ENCODE peak calls at places on chromosomes 4 and X, in six cellular contexts. One of them, this sample, is unnamed.

GRCh38 chr4:11592276-11592675 is 163.6 kb upstream of the HS3ST1 start:
- DNase-seq in SK-N-SH: no peak
- DNase-seq in H1: no peak
- DNase-seq in HepG2: no peak
- DNase-seq in GM12878: no peak
- DNase-seq in K562: no peak
- DNase-seq in this sample: no peak

GRCh38 chrX:121161501-121161933 is 114.1 kb downstream of the GLUD2 start:
- DNase-seq in H1: no peak
- DNase-seq in K562: peak
- DNase-seq in GM12878: peak
- DNase-seq in HepG2: no peak
- DNase-seq in SK-N-SH: no peak
- DNase-seq in this sample: no peak

GRCh38 chr4:120843840-120844527 is 78.5 kb downstream of the PRDM5 start:
- DNase-seq in K562: no peak
- DNase-seq in HepG2: no peak
- DNase-seq in SK-N-SH: peak
- DNase-seq in GM12878: no peak
- DNase-seq in H1: peak
- DNase-seq in this sample: no peak

GRCh38 chr4:132123870-132124623 is 1025.0 kb upstream of the PCDH10 start:
- DNase-seq in HepG2: no peak
- DNase-seq in SK-N-SH: no peak
- DNase-seq in GM12878: peak
- DNase-seq in K562: peak
- DNase-seq in H1: peak
- DNase-seq in this sample: peak

GRCh38 chr4:88630756-88631155 is 38.5 kb downstream of the HERC3 start:
- DNase-seq in HepG2: no peak
- DNase-seq in H1: no peak
- DNase-seq in K562: no peak
- DNase-seq in GM12878: no peak
- DNase-seq in SK-N-SH: no peak
- DNase-seq in this sample: no peak

GRCh38 chrX:136047001-136047642 is 61.9 kb downstream of the SLC9A6 start:
- DNase-seq in H1: no peak
- DNase-seq in HepG2: no peak
- DNase-seq in K562: no peak
- DNase-seq in SK-N-SH: no peak
- DNase-seq in GM12878: no peak
- DNase-seq in this sample: no peak

GRCh38 chr4:1614854-1615595 is 69.1 kb downstream of the FAM53A start:
- DNase-seq in SK-N-SH: no peak
- DNase-seq in K562: no peak
- DNase-seq in HepG2: no peak
- DNase-seq in H1: no peak
- DNase-seq in GM12878: no peak
- DNase-seq in this sample: no peak

GRCh38 chr4:47675810-47676209 is 162.1 kb downstream of the CORIN start:
- DNase-seq in K562: no peak
- DNase-seq in SK-N-SH: no peak
- DNase-seq in H1: no peak
- DNase-seq in GM12878: no peak
- DNase-seq in HepG2: no peak
- DNase-seq in this sample: no peak

GRCh38 chr4:81314897-81315470 is 100.0 kb upstream of the PRKG2 start:
- DNase-seq in K562: no peak
- DNase-seq in SK-N-SH: no peak
- DNase-seq in HepG2: no peak
- DNase-seq in GM12878: no peak
- DNase-seq in H1: no peak
- DNase-seq in this sample: no peak

GRCh38 chr4:125849869-125850268 is 535.1 kb downstream of the FAT4 start:
- DNase-seq in H1: no peak
- DNase-seq in HepG2: no peak
- DNase-seq in SK-N-SH: no peak
- DNase-seq in K562: peak
- DNase-seq in GM12878: no peak
- DNase-seq in this sample: no peak

GRCh38 chr4:15771419-15772058 is 6.6 kb upstream of the CD38 start:
- DNase-seq in HepG2: no peak
- DNase-seq in SK-N-SH: no peak
- DNase-seq in GM12878: peak
- DNase-seq in K562: no peak
- DNase-seq in H1: no peak
- DNase-seq in this sample: no peak

GRCh38 chrX:114798902-114799301 is 215.0 kb downstream of the HTR2C start:
- DNase-seq in H1: no peak
- DNase-seq in K562: no peak
- DNase-seq in SK-N-SH: no peak
- DNase-seq in GM12878: no peak
- DNase-seq in HepG2: no peak
- DNase-seq in this sample: no peak

GRCh38 chrX:70439016-70439415 is 5.6 kb upstream of the DLG3 start:
- DNase-seq in K562: no peak
- DNase-seq in SK-N-SH: no peak
- DNase-seq in HepG2: no peak
- DNase-seq in H1: no peak
- DNase-seq in GM12878: no peak
- DNase-seq in this sample: no peak

GRCh38 chrX:55487143-55487542 is 2.5 kb downstream of the USP51 start:
- DNase-seq in GM12878: no peak
- DNase-seq in H1: no peak
- DNase-seq in SK-N-SH: no peak
- DNase-seq in HepG2: no peak
- DNase-seq in K562: no peak
- DNase-seq in this sample: no peak

GRCh38 chr4:112519689-112520597 is 4.0 kb upstream of the NEUROG2 start:
- DNase-seq in GM12878: no peak
- DNase-seq in H1: peak
- DNase-seq in HepG2: no peak
- DNase-seq in K562: peak
- DNase-seq in SK-N-SH: peak
- DNase-seq in this sample: no peak

GRCh38 chr4:4387531-4388311 is 819 bp downstream of the NSG1 start:
- DNase-seq in HepG2: no peak
- DNase-seq in GM12878: no peak
- DNase-seq in K562: no peak
- DNase-seq in H1: peak
- DNase-seq in SK-N-SH: peak
- DNase-seq in this sample: no peak

GRCh38 chrX:17655232-17656034 is 81.9 kb upstream of the SCML1 start:
- DNase-seq in K562: no peak
- DNase-seq in GM12878: no peak
- DNase-seq in HepG2: no peak
- DNase-seq in SK-N-SH: peak
- DNase-seq in H1: peak
- DNase-seq in this sample: no peak

GRCh38 chr4:52912608-52913007 is 50.5 kb downstream of the RASL11B start:
- DNase-seq in SK-N-SH: no peak
- DNase-seq in K562: no peak
- DNase-seq in H1: no peak
- DNase-seq in GM12878: no peak
- DNase-seq in HepG2: no peak
- DNase-seq in this sample: no peak

GRCh38 chr4:121875663-121876062 is 5.4 kb upstream of the BBS7 start:
- DNase-seq in HepG2: no peak
- DNase-seq in SK-N-SH: no peak
- DNase-seq in K562: no peak
- DNase-seq in H1: no peak
- DNase-seq in GM12878: no peak
- DNase-seq in this sample: no peak

GRCh38 chr4:185470503-185471195 is 884 bp downstream of the CCDC110 start:
- DNase-seq in H1: peak
- DNase-seq in SK-N-SH: peak
- DNase-seq in GM12878: no peak
- DNase-seq in HepG2: peak
- DNase-seq in K562: peak
- DNase-seq in this sample: peak

GRCh38 chr4:38902695-38903094 is 35.1 kb downstream of the FAM114A1 start:
- DNase-seq in H1: no peak
- DNase-seq in GM12878: no peak
- DNase-seq in HepG2: peak
- DNase-seq in K562: peak
- DNase-seq in SK-N-SH: peak
- DNase-seq in this sample: peak

GRCh38 chr4:76011700-76012387 is 4.5 kb upstream of the CXCL9 start:
- DNase-seq in K562: no peak
- DNase-seq in HepG2: no peak
- DNase-seq in GM12878: peak
- DNase-seq in SK-N-SH: peak
- DNase-seq in H1: peak
- DNase-seq in this sample: no peak

GRCh38 chr4:123546123-123546654 is 149.6 kb downstream of the SPRY1 start:
- DNase-seq in K562: no peak
- DNase-seq in GM12878: no peak
- DNase-seq in HepG2: peak
- DNase-seq in SK-N-SH: peak
- DNase-seq in H1: no peak
- DNase-seq in this sample: no peak

GRCh38 chr4:1043658-1044468 is 32.4 kb downstream of the FGFRL1 start:
- DNase-seq in H1: peak
- DNase-seq in SK-N-SH: no peak
- DNase-seq in HepG2: peak
- DNase-seq in GM12878: no peak
- DNase-seq in K562: peak
- DNase-seq in this sample: peak

GRCh38 chr4:117154251-117154650 is 68.9 kb upstream of the TRAM1L1 start:
- DNase-seq in K562: no peak
- DNase-seq in GM12878: no peak
- DNase-seq in H1: no peak
- DNase-seq in SK-N-SH: no peak
- DNase-seq in HepG2: no peak
- DNase-seq in this sample: no peak

GRCh38 chr4:42282081-42282901 is 115.0 kb upstream of the SHISA3 start:
- DNase-seq in HepG2: peak
- DNase-seq in GM12878: peak
- DNase-seq in H1: peak
- DNase-seq in K562: peak
- DNase-seq in SK-N-SH: peak
- DNase-seq in this sample: peak

GRCh38 chr4:105989411-105990242 is 94.4 kb downstream of the NPNT start:
- DNase-seq in H1: no peak
- DNase-seq in GM12878: no peak
- DNase-seq in HepG2: no peak
- DNase-seq in SK-N-SH: no peak
- DNase-seq in K562: no peak
- DNase-seq in this sample: no peak

GRCh38 chrX:8743126-8743732 is 11.3 kb upstream of the ANOS1 start:
- DNase-seq in H1: peak
- DNase-seq in K562: peak
- DNase-seq in HepG2: peak
- DNase-seq in SK-N-SH: peak
- DNase-seq in GM12878: no peak
- DNase-seq in this sample: peak

GRCh38 chr4:1464581-1465171 is 58.4 kb upstream of the NKX1-1 start:
- DNase-seq in K562: no peak
- DNase-seq in SK-N-SH: peak
- DNase-seq in GM12878: no peak
- DNase-seq in H1: no peak
- DNase-seq in HepG2: no peak
- DNase-seq in this sample: no peak

GRCh38 chr4:55949480-55949802 is 696 bp downstream of the CEP135 start:
- DNase-seq in H1: no peak
- DNase-seq in GM12878: no peak
- DNase-seq in K562: no peak
- DNase-seq in HepG2: no peak
- DNase-seq in SK-N-SH: no peak
- DNase-seq in this sample: no peak

GRCh38 chr4:95754667-95755066 is 85.2 kb upstream of the PDHA2 start:
- DNase-seq in HepG2: no peak
- DNase-seq in GM12878: no peak
- DNase-seq in SK-N-SH: no peak
- DNase-seq in K562: no peak
- DNase-seq in H1: no peak
- DNase-seq in this sample: no peak

GRCh38 chr4:6208416-6208815 is 8.1 kb upstream of the JAKMIP1 start:
- DNase-seq in SK-N-SH: no peak
- DNase-seq in HepG2: no peak
- DNase-seq in H1: no peak
- DNase-seq in K562: no peak
- DNase-seq in GM12878: no peak
- DNase-seq in this sample: no peak

GRCh38 chrX:24506082-24506481 is 41.0 kb downstream of the PDK3 start:
- DNase-seq in HepG2: no peak
- DNase-seq in SK-N-SH: no peak
- DNase-seq in GM12878: peak
- DNase-seq in H1: no peak
- DNase-seq in K562: peak
- DNase-seq in this sample: no peak

GRCh38 chr4:38533024-38533556 is 130.9 kb upstream of the KLF3 start:
- DNase-seq in GM12878: no peak
- DNase-seq in SK-N-SH: no peak
- DNase-seq in H1: no peak
- DNase-seq in K562: peak
- DNase-seq in HepG2: no peak
- DNase-seq in this sample: no peak

GRCh38 chrX:45851434-45851991 is 650.8 kb upstream of the DIPK2B start:
- DNase-seq in GM12878: no peak
- DNase-seq in HepG2: no peak
- DNase-seq in SK-N-SH: peak
- DNase-seq in K562: no peak
- DNase-seq in H1: peak
- DNase-seq in this sample: peak

GRCh38 chr4:153204247-153205027 is at the start of gene TRIM2:
- DNase-seq in H1: peak
- DNase-seq in GM12878: no peak
- DNase-seq in SK-N-SH: no peak
- DNase-seq in HepG2: peak
- DNase-seq in K562: peak
- DNase-seq in this sample: no peak
- TF ChIP-seq CHD2 in H1: no peak
- TF ChIP-seq CHD2 in GM12878: no peak
- TF ChIP-seq CHD2 in SK-N-SH: no peak
- TF ChIP-seq CHD2 in HepG2: no peak
- TF ChIP-seq CHD2 in K562: no peak
- TF ChIP-seq CHD2 in this sample: no peak

GRCh38 chrX:119238557-119238956 is 2.5 kb downstream of the PGRMC1 start:
- DNase-seq in K562: peak
- DNase-seq in SK-N-SH: no peak
- DNase-seq in H1: no peak
- DNase-seq in GM12878: no peak
- DNase-seq in HepG2: no peak
- DNase-seq in this sample: no peak
- TF ChIP-seq CHD2 in K562: no peak
- TF ChIP-seq CHD2 in SK-N-SH: no peak
- TF ChIP-seq CHD2 in H1: no peak
- TF ChIP-seq CHD2 in GM12878: no peak
- TF ChIP-seq CHD2 in HepG2: no peak
- TF ChIP-seq CHD2 in this sample: no peak

GRCh38 chrX:110541266-110541665 is 182.6 kb downstream of the RTL9 start:
- DNase-seq in K562: no peak
- DNase-seq in H1: no peak
- DNase-seq in SK-N-SH: no peak
- DNase-seq in HepG2: no peak
- DNase-seq in GM12878: no peak
- DNase-seq in this sample: no peak
- TF ChIP-seq CHD2 in K562: no peak
- TF ChIP-seq CHD2 in H1: no peak
- TF ChIP-seq CHD2 in SK-N-SH: no peak
- TF ChIP-seq CHD2 in HepG2: no peak
- TF ChIP-seq CHD2 in GM12878: no peak
- TF ChIP-seq CHD2 in this sample: no peak

GRCh38 chrX:39896951-39897740 is 200.6 kb downstream of the BCOR start:
- DNase-seq in HepG2: peak
- DNase-seq in SK-N-SH: no peak
- DNase-seq in H1: peak
- DNase-seq in GM12878: no peak
- DNase-seq in K562: no peak
- DNase-seq in this sample: peak
- TF ChIP-seq CHD2 in HepG2: no peak
- TF ChIP-seq CHD2 in SK-N-SH: no peak
- TF ChIP-seq CHD2 in H1: no peak
- TF ChIP-seq CHD2 in GM12878: no peak
- TF ChIP-seq CHD2 in K562: no peak
- TF ChIP-seq CHD2 in this sample: no peak

This sample was measured in A549.